ENCODE peak calls at places on chromosomes 6 and 20, in ten cellular contexts. I is HCEC 1CT; L is KG1; J is HFF-Myc; C is brain microvascular endothelial cell; X is stimulated activated CD8-positive, alpha-beta memory T cell treated with anti-CD3 and anti-CD28 coated beads, Interleukin-15, amount 100 ng/mL, for 1 hour; V is PC-3; E is fibroblast of mammary gland; M is fibroblast of the conjunctiva; N is anterior cingulate cortex. K is an unnamed sample.

GRCh38 chr6:109874086-109874485 is 104.0 kb upstream of the GPR6 start:
- DNase-seq in I (no peak), L (no peak), J (no peak), C (no peak), X (no peak), V (no peak), E (no peak), M (no peak), N (no peak), K (no peak)

GRCh38 chr6:3755637-3756515 is 4.4 kb upstream of the PXDC1 start:
- DNase-seq in I (no peak), L (no peak), J (no peak), C (no peak), X (no peak), V (no peak), E (no peak), M (no peak), N (no peak), K (no peak)

GRCh38 chr6:127630800-127631199 is 53.8 kb downstream of the C6orf58 start:
- DNase-seq in I (no peak), L (no peak), J (no peak), C (no peak), X (no peak), V (peak; percentile 29), E (peak; percentile 17), M (no peak), N (no peak), K (no peak)

GRCh38 chr6:134170844-134171243 is 118.4 kb upstream of the SLC2A12 start:
- DNase-seq in I (peak; percentile 32), L (no peak), J (no peak), C (peak; percentile 39), X (no peak), V (no peak), E (peak; percentile 49), M (no peak), N (no peak), K (no peak)

GRCh38 chr6:105596284-105596755 is 193.4 kb upstream of the PREP start:
- DNase-seq in I (peak; percentile 95), L (no peak), J (peak; percentile 91), C (peak; percentile 83), X (no peak), V (peak; percentile 95), E (peak; percentile 98), M (peak; percentile 71), N (no peak), K (no peak)

GRCh38 chr6:57242505-57242904 is 20.4 kb upstream of the RAB23 start:
- DNase-seq in I (peak; percentile 100), L (no peak), J (peak; percentile 44), C (peak; percentile 78), X (no peak), V (peak; percentile 66), E (peak; percentile 96), M (peak; percentile 89), N (no peak), K (no peak)

GRCh38 chr6:131348572-131348971 is 213.3 kb downstream of the AKAP7 start:
- DNase-seq in I (no peak), L (no peak), J (no peak), C (no peak), X (no peak), V (no peak), E (no peak), M (no peak), N (no peak), K (no peak)

GRCh38 chr6:127266892-127267741 is 453 bp downstream of the RNF146 start:
- DNase-seq in I (peak; percentile 54), L (peak; percentile 45), J (no peak), C (peak; percentile 24), X (peak; percentile 14), V (peak; percentile 30), E (peak; percentile 37), M (peak; percentile 8), N (peak; percentile 78), K (peak; percentile 86)

GRCh38 chr20:37943501-37944455 is 40.9 kb downstream of the VSTM2L start:
- DNase-seq in I (no peak), L (no peak), J (no peak), C (no peak), X (no peak), V (no peak), E (no peak), M (no peak), N (no peak), K (no peak)

GRCh38 chr20:4453369-4453768 is 268.3 kb upstream of the PRND start:
- DNase-seq in I (no peak), L (no peak), J (no peak), C (no peak), X (no peak), V (no peak), E (peak; percentile 32), M (no peak), N (no peak), K (no peak)

GRCh38 chr6:21831531-21832291 is 238.2 kb downstream of the SOX4 start:
- DNase-seq in I (no peak), L (no peak), J (no peak), C (no peak), X (no peak), V (no peak), E (peak; percentile 48), M (no peak), N (no peak), K (no peak)

GRCh38 chr6:20198156-20198555 is 14.1 kb downstream of the MBOAT1 start:
- DNase-seq in I (no peak), L (no peak), J (no peak), C (no peak), X (no peak), V (no peak), E (no peak), M (no peak), N (no peak), K (no peak)

GRCh38 chr6:83867527-83868161 is 8.2 kb downstream of the CYB5R4 start:
- DNase-seq in I (peak; percentile 98), L (no peak), J (peak; percentile 83), C (peak; percentile 98), X (no peak), V (peak; percentile 89), E (peak; percentile 95), M (peak; percentile 51), N (no peak), K (peak; percentile 81)

GRCh38 chr6:64932486-64932885 is 774.5 kb downstream of the EYS start:
- DNase-seq in I (no peak), L (no peak), J (no peak), C (no peak), X (no peak), V (no peak), E (no peak), M (no peak), N (no peak), K (no peak)

GRCh38 chr6:166637001-166637400 is 9.9 kb upstream of the RPS6KA2 start:
- DNase-seq in I (no peak), L (no peak), J (no peak), C (no peak), X (no peak), V (no peak), E (no peak), M (no peak), N (no peak), K (no peak)

GRCh38 chr20:1813101-1813529 is 82.1 kb upstream of the SIRPA start:
- DNase-seq in I (peak; percentile 95), L (no peak), J (peak; percentile 42), C (peak; percentile 91), X (no peak), V (peak; percentile 96), E (peak; percentile 93), M (peak; percentile 55), N (no peak), K (peak; percentile 76)

GRCh38 chr6:56222509-56222908 is 24.9 kb downstream of the COL21A1 start:
- DNase-seq in I (peak; percentile 52), L (no peak), J (no peak), C (no peak), X (no peak), V (peak; percentile 55), E (peak; percentile 90), M (no peak), N (no peak), K (no peak)

GRCh38 chr6:133923938-133924593 is 29.0 kb upstream of the TBPL1 start:
- DNase-seq in I (peak; percentile 74), L (peak; percentile 31), J (peak; percentile 46), C (peak; percentile 84), X (peak; percentile 38), V (peak; percentile 76), E (peak; percentile 81), M (peak; percentile 75), N (peak; percentile 2), K (no peak)

GRCh38 chr6:335572-335971 is 43.3 kb downstream of the DUSP22 start:
- DNase-seq in I (no peak), L (no peak), J (no peak), C (no peak), X (no peak), V (no peak), E (no peak), M (no peak), N (no peak), K (peak; percentile 48)

K was measured in Right ventricle myocardium inferior.